ENCODE peak calls at places on chromosomes 1 and 21, in five cellular contexts. One of them, this sample, is unnamed.
A peak's percentile ranks its signal among the peaks of the same experiment; 100 is the strongest.

GRCh38 chr21:24045775-24046215 is 1561.5 kb downstream of the MRPL39 start:
- DNase-seq in AG04450: peak; percentile 94
- DNase-seq in activated CD8-positive, alpha-beta memory T cell treated with anti-CD3 and anti-CD28 coated beads for 24 hours: no peak
- DNase-seq in CD4-positive, alpha-beta T cell: no peak
- DNase-seq in stimulated activated CD4-positive, alpha-beta T cell treated with anti-CD3 and anti-CD28 coated beads, Interleukin-15, amount 100 ng/mL, for 24 hours: peak; percentile 27
- DNase-seq in this sample: peak; percentile 55

GRCh38 chr1:85612704-85613361 is 32.3 kb downstream of the CCN1 start:
- DNase-seq in AG04450: peak; percentile 85
- DNase-seq in activated CD8-positive, alpha-beta memory T cell treated with anti-CD3 and anti-CD28 coated beads for 24 hours: no peak
- DNase-seq in CD4-positive, alpha-beta T cell: no peak
- DNase-seq in stimulated activated CD4-positive, alpha-beta T cell treated with anti-CD3 and anti-CD28 coated beads, Interleukin-15, amount 100 ng/mL, for 24 hours: no peak
- DNase-seq in this sample: peak; percentile 74

GRCh38 chr1:200369706-200370105 is 40.1 kb downstream of the ZNF281 start:
- DNase-seq in AG04450: no peak
- DNase-seq in activated CD8-positive, alpha-beta memory T cell treated with anti-CD3 and anti-CD28 coated beads for 24 hours: no peak
- DNase-seq in CD4-positive, alpha-beta T cell: no peak
- DNase-seq in stimulated activated CD4-positive, alpha-beta T cell treated with anti-CD3 and anti-CD28 coated beads, Interleukin-15, amount 100 ng/mL, for 24 hours: no peak
- DNase-seq in this sample: no peak

GRCh38 chr1:7786785-7787184 is 2.7 kb downstream of the PER3 start:
- DNase-seq in AG04450: no peak
- DNase-seq in activated CD8-positive, alpha-beta memory T cell treated with anti-CD3 and anti-CD28 coated beads for 24 hours: no peak
- DNase-seq in CD4-positive, alpha-beta T cell: no peak
- DNase-seq in stimulated activated CD4-positive, alpha-beta T cell treated with anti-CD3 and anti-CD28 coated beads, Interleukin-15, amount 100 ng/mL, for 24 hours: no peak
- DNase-seq in this sample: no peak

GRCh38 chr1:3038113-3038551 is 16.9 kb downstream of the ACTRT2 start:
- DNase-seq in AG04450: no peak
- DNase-seq in activated CD8-positive, alpha-beta memory T cell treated with anti-CD3 and anti-CD28 coated beads for 24 hours: no peak
- DNase-seq in CD4-positive, alpha-beta T cell: no peak
- DNase-seq in stimulated activated CD4-positive, alpha-beta T cell treated with anti-CD3 and anti-CD28 coated beads, Interleukin-15, amount 100 ng/mL, for 24 hours: no peak
- DNase-seq in this sample: no peak

GRCh38 chr1:217982711-217983405 is 302.2 kb upstream of the RRP15 start:
- DNase-seq in AG04450: no peak
- DNase-seq in activated CD8-positive, alpha-beta memory T cell treated with anti-CD3 and anti-CD28 coated beads for 24 hours: no peak
- DNase-seq in CD4-positive, alpha-beta T cell: no peak
- DNase-seq in stimulated activated CD4-positive, alpha-beta T cell treated with anti-CD3 and anti-CD28 coated beads, Interleukin-15, amount 100 ng/mL, for 24 hours: no peak
- DNase-seq in this sample: no peak

GRCh38 chr1:13828454-13829151 is 128.6 kb downstream of the PRDM2 start:
- DNase-seq in AG04450: no peak
- DNase-seq in activated CD8-positive, alpha-beta memory T cell treated with anti-CD3 and anti-CD28 coated beads for 24 hours: no peak
- DNase-seq in CD4-positive, alpha-beta T cell: no peak
- DNase-seq in stimulated activated CD4-positive, alpha-beta T cell treated with anti-CD3 and anti-CD28 coated beads, Interleukin-15, amount 100 ng/mL, for 24 hours: peak; percentile 57
- DNase-seq in this sample: peak; percentile 40

GRCh38 chr1:42000781-42001180 is 82.1 kb upstream of the HIVEP3 start:
- DNase-seq in AG04450: no peak
- DNase-seq in activated CD8-positive, alpha-beta memory T cell treated with anti-CD3 and anti-CD28 coated beads for 24 hours: no peak
- DNase-seq in CD4-positive, alpha-beta T cell: no peak
- DNase-seq in stimulated activated CD4-positive, alpha-beta T cell treated with anti-CD3 and anti-CD28 coated beads, Interleukin-15, amount 100 ng/mL, for 24 hours: no peak
- DNase-seq in this sample: no peak

GRCh38 chr1:179017383-179018326 is 8.0 kb upstream of the FAM20B start:
- DNase-seq in AG04450: no peak
- DNase-seq in activated CD8-positive, alpha-beta memory T cell treated with anti-CD3 and anti-CD28 coated beads for 24 hours: no peak
- DNase-seq in CD4-positive, alpha-beta T cell: no peak
- DNase-seq in stimulated activated CD4-positive, alpha-beta T cell treated with anti-CD3 and anti-CD28 coated beads, Interleukin-15, amount 100 ng/mL, for 24 hours: no peak
- DNase-seq in this sample: no peak

GRCh38 chr1:183077107-183077506 is 53.9 kb downstream of the LAMC1 start:
- DNase-seq in AG04450: no peak
- DNase-seq in activated CD8-positive, alpha-beta memory T cell treated with anti-CD3 and anti-CD28 coated beads for 24 hours: no peak
- DNase-seq in CD4-positive, alpha-beta T cell: no peak
- DNase-seq in stimulated activated CD4-positive, alpha-beta T cell treated with anti-CD3 and anti-CD28 coated beads, Interleukin-15, amount 100 ng/mL, for 24 hours: no peak
- DNase-seq in this sample: no peak

This sample was measured in cardiac muscle cell.